ENCODE peak calls at places on chromosome 17, in ten cellular contexts. F, I, Q, B, X, E, J, A, Z and T are unnamed samples.

GRCh38 chr17:68462381-68463210 is 5.3 kb upstream of the WIPI1 start:
- DNase-seq in Q (peak), I (peak), B (peak), X (peak), Z (peak), J (peak), A (peak), F (no peak), E (peak), T (peak)

GRCh38 chr17:82683534-82683933 is 15.0 kb downstream of the RAB40B start:
- DNase-seq in B (no peak), Q (no peak), X (no peak), Z (no peak), I (no peak), F (no peak), J (no peak), A (no peak), E (no peak), T (no peak)

GRCh38 chr17:4604111-4604644 is 19.8 kb downstream of the SMTNL2 start:
- DNase-seq in Z (peak), E (peak), X (peak), I (peak), B (no peak), F (no peak), A (no peak), J (no peak), Q (no peak), T (peak)

GRCh38 chr17:19746517-19746916 is 1.6 kb downstream of the ALDH3A1 start:
- DNase-seq in B (no peak), X (no peak), F (no peak), J (no peak), A (no peak), Z (no peak), I (no peak), E (no peak), Q (no peak), T (no peak)

GRCh38 chr17:83203073-83203471 is 123.7 kb downstream of the METRNL start:
- DNase-seq in Z (peak), I (peak), J (no peak), B (no peak), A (no peak), E (peak), F (peak), X (peak), Q (no peak), T (peak)

GRCh38 chr17:64732336-64733006 is 70.4 kb upstream of the SMURF2 start:
- DNase-seq in X (peak), J (peak), Z (peak), Q (no peak), A (no peak), I (peak), B (no peak), E (peak), F (no peak), T (peak)

GRCh38 chr17:16937431-16937830 is 34.5 kb downstream of the TNFRSF13B start:
- DNase-seq in I (no peak), A (no peak), X (no peak), E (no peak), J (no peak), Q (no peak), Z (peak), F (no peak), B (no peak), T (no peak)

GRCh38 chr17:6506679-6507231 is 49.6 kb downstream of the PITPNM3 start:
- DNase-seq in F (no peak), X (peak), B (no peak), E (no peak), J (no peak), I (peak), A (no peak), Z (no peak), Q (no peak), T (peak)

GRCh38 chr17:58324409-58325288 is 3.9 kb downstream of the TSPOAP1 start:
- DNase-seq in B (no peak), E (no peak), Q (no peak), A (no peak), Z (peak), J (peak), F (no peak), I (peak), X (peak), T (peak)

GRCh38 chr17:34765291-34765690 is 185.9 kb downstream of the TMEM132E start:
- DNase-seq in F (no peak), Q (no peak), B (no peak), E (no peak), J (no peak), X (no peak), I (no peak), Z (no peak), A (no peak), T (no peak)

GRCh38 chr17:42518755-42519545 is 17.1 kb upstream of the NAGLU start:
- DNase-seq in F (no peak), J (no peak), B (peak), Z (peak), I (no peak), Q (no peak), X (peak), E (no peak), A (no peak), T (no peak)

GRCh38 chr17:41446806-41447205 is 6.0 kb upstream of the KRT38 start:
- DNase-seq in F (no peak), A (no peak), J (no peak), I (no peak), Z (no peak), Q (no peak), X (peak), B (no peak), E (no peak), T (no peak)

GRCh38 chr17:29138184-29138955 is 41.8 kb downstream of the MYO18A start:
- DNase-seq in J (no peak), I (no peak), Q (peak), X (no peak), F (no peak), A (peak), Z (no peak), E (no peak), B (peak), T (no peak)

GRCh38 chr17:9645858-9646555 is 690 bp downstream of the USP43 start:
- DNase-seq in I (peak), A (no peak), Q (peak), F (no peak), Z (peak), B (peak), E (no peak), X (no peak), J (peak), T (no peak)